ENCODE peak calls at places on chromosomes 13 and 19, in seven cellular contexts. One of them, this sample, is unnamed.

GRCh38 chr13:65881561-65882155 is 1348.5 kb downstream of the PCDH9 start:
- DNase-seq in brain microvascular endothelial cell: no peak
- DNase-seq in PC-3: peak; percentile 56
- DNase-seq in cardiac muscle cell: no peak
- DNase-seq in AG09309: no peak
- DNase-seq in lower leg skin: no peak
- DNase-seq in OCI-LY7: no peak
- DNase-seq in this sample: no peak

GRCh38 chr13:50866817-50867640 is 23.5 kb upstream of the DLEU7 start:
- DNase-seq in brain microvascular endothelial cell: no peak
- DNase-seq in PC-3: no peak
- DNase-seq in cardiac muscle cell: no peak
- DNase-seq in AG09309: peak; percentile 35
- DNase-seq in lower leg skin: no peak
- DNase-seq in OCI-LY7: no peak
- DNase-seq in this sample: no peak

GRCh38 chr13:20721454-20722357 is 18.2 kb downstream of the IL17D start:
- DNase-seq in brain microvascular endothelial cell: peak; percentile 72
- DNase-seq in PC-3: peak; percentile 54
- DNase-seq in cardiac muscle cell: peak; percentile 64
- DNase-seq in AG09309: no peak
- DNase-seq in lower leg skin: no peak
- DNase-seq in OCI-LY7: no peak
- DNase-seq in this sample: no peak

GRCh38 chr13:85508683-85509329 is 290.4 kb downstream of the SLITRK6 start:
- DNase-seq in brain microvascular endothelial cell: peak; percentile 36
- DNase-seq in PC-3: no peak
- DNase-seq in cardiac muscle cell: peak; percentile 2
- DNase-seq in AG09309: no peak
- DNase-seq in lower leg skin: no peak
- DNase-seq in OCI-LY7: no peak
- DNase-seq in this sample: no peak

GRCh38 chr19:42312370-42312769 is 739 bp upstream of the TMEM145 start:
- DNase-seq in brain microvascular endothelial cell: no peak
- DNase-seq in PC-3: no peak
- DNase-seq in cardiac muscle cell: no peak
- DNase-seq in AG09309: no peak
- DNase-seq in lower leg skin: no peak
- DNase-seq in OCI-LY7: no peak
- DNase-seq in this sample: no peak

GRCh38 chr13:33543631-33544030 is 258.1 kb upstream of the STARD13 start:
- DNase-seq in brain microvascular endothelial cell: no peak
- DNase-seq in PC-3: peak; percentile 8
- DNase-seq in cardiac muscle cell: no peak
- DNase-seq in AG09309: no peak
- DNase-seq in lower leg skin: no peak
- DNase-seq in OCI-LY7: peak; percentile 39
- DNase-seq in this sample: no peak

GRCh38 chr19:13034636-13035035 is 39.4 kb downstream of the NFIX start:
- DNase-seq in brain microvascular endothelial cell: no peak
- DNase-seq in PC-3: peak; percentile 44
- DNase-seq in cardiac muscle cell: no peak
- DNase-seq in AG09309: no peak
- DNase-seq in lower leg skin: no peak
- DNase-seq in OCI-LY7: no peak
- DNase-seq in this sample: no peak

GRCh38 chr13:47484564-47484963 is 516.5 kb downstream of the SUCLA2 start:
- DNase-seq in brain microvascular endothelial cell: peak; percentile 87
- DNase-seq in PC-3: peak; percentile 62
- DNase-seq in cardiac muscle cell: no peak
- DNase-seq in AG09309: peak; percentile 49
- DNase-seq in lower leg skin: no peak
- DNase-seq in OCI-LY7: no peak
- DNase-seq in this sample: peak; percentile 67

GRCh38 chr13:50450279-50450678 is 393.2 kb downstream of the DLEU7 start:
- DNase-seq in brain microvascular endothelial cell: no peak
- DNase-seq in PC-3: no peak
- DNase-seq in cardiac muscle cell: no peak
- DNase-seq in AG09309: no peak
- DNase-seq in lower leg skin: no peak
- DNase-seq in OCI-LY7: no peak
- DNase-seq in this sample: no peak

GRCh38 chr19:37551123-37551993 is 43.2 kb downstream of the ZNF571 start:
- DNase-seq in brain microvascular endothelial cell: peak; percentile 61
- DNase-seq in PC-3: no peak
- DNase-seq in cardiac muscle cell: no peak
- DNase-seq in AG09309: no peak
- DNase-seq in lower leg skin: no peak
- DNase-seq in OCI-LY7: no peak
- DNase-seq in this sample: no peak

DNA sequence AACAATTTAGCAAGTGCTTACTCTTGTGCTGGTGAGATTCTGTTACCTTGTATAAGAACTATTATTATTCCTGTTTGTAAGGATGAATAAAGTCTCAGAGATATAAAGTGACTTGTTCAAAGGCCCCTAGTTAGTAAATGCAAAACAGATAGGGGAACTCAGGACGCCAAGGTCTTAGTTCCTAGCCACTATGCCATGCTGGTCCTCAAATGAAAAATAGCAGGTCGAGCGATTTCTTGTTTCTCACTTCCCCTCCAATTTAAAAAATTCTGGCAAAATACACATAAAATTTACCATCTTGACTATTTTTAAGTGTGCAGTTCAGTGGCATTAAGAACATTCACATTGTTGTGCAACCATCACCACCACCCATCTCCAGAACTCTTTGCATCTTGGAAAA is 1.1 kb downstream of the TECR start:
- DNase-seq in brain microvascular endothelial cell: no peak
- DNase-seq in PC-3: no peak
- DNase-seq in cardiac muscle cell: no peak
- DNase-seq in AG09309: no peak
- DNase-seq in lower leg skin: no peak
- DNase-seq in OCI-LY7: peak; percentile 31
- DNase-seq in this sample: no peak
- H3K4me3 ChIP-seq in brain microvascular endothelial cell: peak overlapping the region; percentile 69
- H3K4me3 ChIP-seq in PC-3: peak overlapping the region; percentile 79
- H3K4me3 ChIP-seq in cardiac muscle cell: peak overlapping the region; percentile 63
- H3K4me3 ChIP-seq in AG09309: no peak overlapping the region
- H3K4me3 ChIP-seq in lower leg skin: no peak overlapping the region
- H3K4me3 ChIP-seq in OCI-LY7: peak overlapping the region; percentile 85
- H3K4me3 ChIP-seq in this sample: peak overlapping the region; percentile 98

DNA sequence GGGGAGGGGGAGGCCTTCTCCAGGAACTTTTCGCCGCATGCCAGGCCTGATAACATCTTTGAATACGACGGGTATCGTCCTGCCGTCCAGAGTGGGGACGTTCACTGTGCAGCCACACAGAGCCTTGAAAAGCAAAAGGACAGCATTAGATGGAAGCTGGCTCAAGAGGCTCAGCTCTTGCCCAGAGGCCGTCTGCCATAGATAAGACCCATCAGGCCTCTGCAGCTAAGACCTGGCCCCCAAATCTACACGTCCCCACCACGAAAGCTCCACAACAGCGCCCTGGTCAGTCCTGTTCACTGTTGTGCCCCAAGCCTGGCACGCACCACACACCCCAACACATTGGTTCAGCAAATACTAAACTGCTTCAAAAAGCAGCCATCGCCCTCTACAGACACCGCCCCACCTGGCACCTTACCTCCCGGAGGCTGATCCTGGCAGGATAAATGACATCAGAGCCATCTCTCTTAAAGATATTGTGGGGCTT is 2.1 kb downstream of the DNAJB1 start:
- DNase-seq in brain microvascular endothelial cell: no peak
- DNase-seq in PC-3: peak; percentile 60
- DNase-seq in cardiac muscle cell: no peak
- DNase-seq in AG09309: no peak
- DNase-seq in lower leg skin: no peak
- DNase-seq in OCI-LY7: no peak
- DNase-seq in this sample: no peak
- TF ChIP-seq CTCF in brain microvascular endothelial cell: no peak
- TF ChIP-seq CTCF in PC-3: peak; percentile 61
- TF ChIP-seq CTCF in cardiac muscle cell: no peak
- TF ChIP-seq CTCF in AG09309: no peak
- TF ChIP-seq CTCF in lower leg skin: no peak
- TF ChIP-seq CTCF in OCI-LY7: peak; percentile 49
- TF ChIP-seq CTCF in this sample: no peak

DNA sequence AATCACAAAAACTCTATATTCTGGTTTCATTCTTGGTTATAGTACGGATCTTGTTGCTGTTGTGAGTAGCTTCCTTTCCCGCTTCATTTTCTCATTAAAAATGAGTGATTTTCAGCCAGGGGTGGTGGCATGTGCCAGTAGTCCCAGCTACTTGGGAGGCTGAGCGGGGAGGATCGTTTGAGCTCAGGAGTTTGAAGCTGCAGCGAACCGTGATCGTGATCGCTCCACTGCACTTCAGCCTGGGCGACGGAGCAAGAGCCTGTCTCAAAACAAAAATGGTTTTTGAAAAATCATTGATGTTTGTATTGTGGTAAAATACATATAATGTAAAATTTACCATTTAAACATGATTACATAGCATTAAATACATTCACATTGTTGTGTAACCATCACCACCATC is 71.6 kb upstream of the TM9SF2 start:
- DNase-seq in brain microvascular endothelial cell: no peak
- DNase-seq in PC-3: no peak
- DNase-seq in cardiac muscle cell: no peak
- DNase-seq in AG09309: no peak
- DNase-seq in lower leg skin: no peak
- DNase-seq in OCI-LY7: peak; percentile 39
- DNase-seq in this sample: no peak
- H3K4me3 ChIP-seq in brain microvascular endothelial cell: no peak overlapping the region
- H3K4me3 ChIP-seq in PC-3: no peak overlapping the region
- H3K4me3 ChIP-seq in cardiac muscle cell: no peak overlapping the region
- H3K4me3 ChIP-seq in AG09309: no peak overlapping the region
- H3K4me3 ChIP-seq in lower leg skin: no peak overlapping the region
- H3K4me3 ChIP-seq in OCI-LY7: peak overlapping the region; percentile 19
- H3K4me3 ChIP-seq in this sample: no peak overlapping the region

GRCh38 chr13:106526748-106527488 is 8.5 kb downstream of the EFNB2 start:
- DNase-seq in brain microvascular endothelial cell: no peak
- DNase-seq in PC-3: no peak
- DNase-seq in cardiac muscle cell: no peak
- DNase-seq in AG09309: no peak
- DNase-seq in lower leg skin: no peak
- DNase-seq in OCI-LY7: no peak
- DNase-seq in this sample: no peak
- TF ChIP-seq CTCF in brain microvascular endothelial cell: no peak
- TF ChIP-seq CTCF in PC-3: no peak
- TF ChIP-seq CTCF in cardiac muscle cell: no peak
- TF ChIP-seq CTCF in AG09309: no peak
- TF ChIP-seq CTCF in lower leg skin: no peak
- TF ChIP-seq CTCF in OCI-LY7: no peak
- TF ChIP-seq CTCF in this sample: no peak

GRCh38 chr19:28422046-28422445 is 790.9 kb downstream of the UQCRFS1 start:
- DNase-seq in brain microvascular endothelial cell: no peak
- DNase-seq in PC-3: no peak
- DNase-seq in cardiac muscle cell: no peak
- DNase-seq in AG09309: no peak
- DNase-seq in lower leg skin: no peak
- DNase-seq in OCI-LY7: no peak
- DNase-seq in this sample: no peak
- H3K4me3 ChIP-seq in brain microvascular endothelial cell: no peak overlapping the region
- H3K4me3 ChIP-seq in PC-3: no peak overlapping the region
- H3K4me3 ChIP-seq in cardiac muscle cell: no peak overlapping the region
- H3K4me3 ChIP-seq in AG09309: no peak overlapping the region
- H3K4me3 ChIP-seq in lower leg skin: no peak overlapping the region
- H3K4me3 ChIP-seq in OCI-LY7: no peak overlapping the region
- H3K4me3 ChIP-seq in this sample: no peak overlapping the region